ENCODE peak calls at places on chromosomes 5 and 9, in five cellular contexts. R, M, Y, Q and O are unnamed samples.

GRCh38 chr9:69899491-69899890 is 78.9 kb downstream of the CFAP95 start:
- DNase-seq in M (no peak), Y (no peak), Q (no peak), R (no peak), O (no peak)

GRCh38 chr5:150625831-150626746 is 14.4 kb upstream of the SYNPO start:
- DNase-seq in Y (no peak), M (no peak), R (no peak), Q (no peak), O (peak; percentile 58)

GRCh38 chr9:5435912-5436311 is 1.8 kb downstream of the PLGRKT start:
- DNase-seq in Q (no peak), Y (no peak), M (peak; percentile 70), R (no peak), O (no peak)

GRCh38 chr5:132770476-132771159 is 6.4 kb downstream of the SEPTIN8 start:
- DNase-seq in R (peak; percentile 37), Y (no peak), Q (no peak), M (no peak), O (no peak)

GRCh38 chr9:99259231-99259918 is 37.3 kb downstream of the SEC61B start:
- DNase-seq in R (no peak), M (no peak), Y (peak; percentile 20), Q (peak; percentile 61), O (no peak)

GRCh38 chr5:39648539-39649200 is 223.9 kb upstream of the DAB2 start:
- DNase-seq in M (peak; percentile 73), Q (peak; percentile 38), Y (peak; percentile 25), R (no peak), O (no peak)

GRCh38 chr5:148684528-148684927 is 30.2 kb upstream of the HTR4 start:
- DNase-seq in M (peak; percentile 12), R (no peak), Y (no peak), Q (no peak), O (no peak)

GRCh38 chr9:35096035-35096849 is at the start of gene PIGO:
- DNase-seq in Q (peak; percentile 95), Y (peak; percentile 64), R (peak; percentile 93), M (peak; percentile 84), O (peak; percentile 95)

GRCh38 chr5:6251579-6252102 is 126.7 kb downstream of the MED10 start:
- DNase-seq in Q (no peak), Y (no peak), R (peak; percentile 78), M (no peak), O (no peak)

GRCh38 chr9:87543251-87543650 is 45.6 kb downstream of the DAPK1 start:
- DNase-seq in R (no peak), M (peak; percentile 52), Y (peak; percentile 75), Q (no peak), O (no peak)

GRCh38 chr9:136679431-136679941 is 7.8 kb downstream of the AGPAT2 start:
- DNase-seq in Q (no peak), M (no peak), R (no peak), Y (no peak), O (no peak)

GRCh38 chr5:69001605-69002004 is 92.2 kb upstream of the SLC30A5 start:
- DNase-seq in R (no peak), Q (no peak), M (no peak), Y (no peak), O (no peak)

GRCh38 chr5:159762921-159763320 is 153.4 kb upstream of the ADRA1B start:
- DNase-seq in Y (no peak), M (no peak), Q (no peak), R (no peak), O (no peak)

GRCh38 chr5:159765034-159765433 is 151.2 kb upstream of the ADRA1B start:
- DNase-seq in Y (peak; percentile 52), R (no peak), M (no peak), Q (no peak), O (no peak)

GRCh38 chr5:159765760-159766517 is 150.3 kb upstream of the ADRA1B start:
- DNase-seq in M (no peak), R (no peak), Q (no peak), Y (no peak), O (no peak)

GRCh38 chr5:159763564-159763963 is 152.7 kb upstream of the ADRA1B start:
- DNase-seq in R (no peak), Y (no peak), M (no peak), Q (no peak), O (no peak)

DNA sequence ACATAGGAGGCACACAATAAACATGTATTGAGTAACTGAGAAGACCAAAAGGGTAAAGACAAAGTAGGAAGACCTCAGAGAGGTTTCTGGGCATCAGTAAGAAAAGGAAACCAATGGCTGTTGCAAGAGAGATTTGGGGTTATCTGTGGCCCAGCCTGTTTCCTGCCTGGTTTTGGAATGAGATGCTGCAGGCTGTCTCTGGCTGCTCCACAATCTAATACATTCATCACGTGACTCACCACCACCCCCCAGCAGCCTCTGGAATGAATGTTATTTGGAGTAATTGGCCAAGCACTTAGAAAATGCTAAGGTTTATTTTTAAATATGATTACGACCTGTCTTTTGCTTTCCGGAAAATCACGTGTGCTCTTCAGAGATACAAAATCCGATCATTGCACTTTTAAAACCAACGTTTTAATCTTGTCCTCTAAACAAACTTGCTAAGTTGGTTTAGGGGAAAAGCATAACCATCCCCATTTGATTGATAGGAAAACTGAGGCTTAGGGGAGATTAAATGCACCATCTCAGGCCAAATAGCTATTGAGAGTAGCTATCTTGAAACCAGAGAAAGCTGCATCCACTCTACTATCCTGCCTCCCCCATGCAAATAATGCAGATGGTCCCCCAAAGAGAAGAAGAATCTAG is 151.9 kb upstream of the ADRA1B start:
- DNase-seq in Y (peak; percentile 91), R (no peak), Q (no peak), M (no peak), O (no peak)
- H2AFZ ChIP-seq in Y (no peak overlapping the region), R (peak overlapping the region; percentile 45), Q (no peak overlapping the region), M (no peak overlapping the region), O (no peak overlapping the region)

GRCh38 chr9:36218411-36218901 is 27.7 kb downstream of the CLTA start:
- DNase-seq in Q (no peak), M (no peak), Y (no peak), R (no peak), O (no peak)
- H4K20me1 ChIP-seq in Q (no peaks in the 10 kb centered on the region), M (no peaks in the 10 kb centered on the region), Y (peaks cover 52% of the 10 kb centered on the region), R (peaks cover 27% of the 10 kb centered on the region), O (peaks cover 23% of the 10 kb centered on the region)

GRCh38 chr9:92592537-92592936 is 56.7 kb upstream of the ECM2 start:
- DNase-seq in M (peak; percentile 42), Y (no peak), R (no peak), Q (no peak), O (no peak)

GRCh38 chr9:92592946-92593860 is 57.4 kb upstream of the ECM2 start:
- DNase-seq in Q (no peak), R (no peak), M (no peak), Y (peak; percentile 45), O (no peak)

GRCh38 chr9:92589918-92590317 is 54.1 kb upstream of the ECM2 start:
- DNase-seq in Q (no peak), Y (no peak), R (no peak), M (no peak), O (no peak)

GRCh38 chr9:92590386-92590785 is 54.6 kb upstream of the ECM2 start:
- DNase-seq in Q (no peak), R (no peak), Y (peak; percentile 31), M (no peak), O (no peak)
- H2AFZ ChIP-seq in Q (no peak overlapping the region), R (no peak overlapping the region), Y (no peak overlapping the region), M (no peak overlapping the region), O (no peak overlapping the region)

GRCh38 chr9:132341177-132341840 is 13.5 kb downstream of the SETX start:
- DNase-seq in R (no peak), M (peak; percentile 8), Y (no peak), Q (no peak), O (no peak)
- H4K20me1 ChIP-seq in R (no peaks in the 10 kb centered on the region), M (no peaks in the 10 kb centered on the region), Y (peaks cover 34% of the 10 kb centered on the region), Q (no peaks in the 10 kb centered on the region), O (no peaks in the 10 kb centered on the region)

GRCh38 chr5:143433680-143434079 is 30.2 kb upstream of the NR3C1 start:
- DNase-seq in Y (no peak), R (no peak), M (no peak), Q (no peak), O (peak; percentile 87)

GRCh38 chr5:143435207-143435657 is 31.7 kb upstream of the NR3C1 start:
- DNase-seq in M (no peak), Q (no peak), R (no peak), Y (no peak), O (peak; percentile 97)

GRCh38 chr5:143431789-143432188 is 28.3 kb upstream of the NR3C1 start:
- DNase-seq in Y (no peak), M (no peak), Q (no peak), R (no peak), O (peak; percentile 69)

GRCh38 chr5:143434261-143435206 is 31.0 kb upstream of the NR3C1 start:
- DNase-seq in M (no peak), Y (no peak), R (no peak), Q (no peak), O (peak; percentile 92)

GRCh38 chr5:143432658-143433239 is 29.3 kb upstream of the NR3C1 start:
- DNase-seq in R (no peak), M (no peak), Y (no peak), Q (no peak), O (peak; percentile 76)
- H2AFZ ChIP-seq in R (no peak overlapping the region), M (peak overlapping the region; percentile 16), Y (no peak overlapping the region), Q (no peak overlapping the region), O (no peak overlapping the region)

DNA sequence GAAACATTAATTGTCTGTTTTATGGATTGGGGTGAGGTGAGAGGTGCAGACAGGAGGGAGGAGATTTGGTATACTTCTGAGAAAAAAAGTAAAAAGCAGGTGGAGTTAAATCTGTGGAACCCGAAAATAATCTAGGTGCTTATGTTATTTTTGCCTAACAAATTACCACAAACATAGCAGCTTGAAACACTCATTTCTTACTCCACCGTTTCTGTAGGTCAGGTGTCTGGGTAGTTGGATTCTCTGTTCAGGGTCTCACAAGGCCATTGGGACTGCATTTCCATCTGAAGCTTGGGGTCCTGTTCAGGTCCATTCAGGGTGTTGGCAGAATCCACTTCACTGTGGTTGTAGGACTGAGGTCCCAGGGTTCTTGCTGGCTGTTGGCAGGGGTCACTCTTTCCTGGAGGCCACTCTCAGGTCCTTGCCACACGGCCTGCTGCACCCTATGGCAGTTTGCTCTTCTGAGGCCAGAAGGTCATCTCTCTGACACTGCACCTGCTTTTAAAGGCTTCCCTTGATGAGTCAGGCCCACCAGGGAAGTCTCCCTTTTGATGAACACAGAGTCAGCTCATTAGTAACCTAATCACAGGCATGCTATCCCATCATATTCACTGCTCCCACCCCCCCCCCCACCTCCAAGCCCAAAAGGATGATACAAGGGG is 82.2 kb downstream of the TRIO start:
- DNase-seq in M (no peak), Y (no peak), R (no peak), Q (no peak), O (no peak)
- H4K20me1 ChIP-seq in M (no peaks in the 10 kb centered on the region), Y (peaks cover 93% of the 10 kb centered on the region), R (peaks cover 91% of the 10 kb centered on the region), Q (no peaks in the 10 kb centered on the region), O (no peaks in the 10 kb centered on the region)

DNA sequence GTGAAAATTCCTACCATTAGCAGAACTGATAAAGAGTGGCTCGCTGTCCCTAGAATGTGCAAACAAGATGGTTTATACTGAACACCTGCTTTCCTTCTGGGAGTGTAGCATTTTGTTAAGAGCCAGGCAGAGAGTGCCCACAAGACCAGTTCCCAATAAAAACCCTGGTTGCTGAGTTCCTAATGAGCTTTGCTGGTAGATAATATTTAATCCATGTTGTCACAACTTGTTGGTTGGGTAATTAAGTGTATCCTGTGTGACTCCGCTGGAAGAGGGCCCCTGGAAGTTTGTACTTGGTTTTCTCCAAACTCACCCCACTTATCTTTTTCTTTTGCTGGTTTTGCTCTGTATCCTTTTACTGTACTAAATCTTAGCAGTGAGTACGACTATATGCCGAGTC is 39.6 kb upstream of the GOLGA1 start:
- DNase-seq in Q (no peak), R (no peak), Y (no peak), M (no peak), O (no peak)
- H2AFZ ChIP-seq in Q (no peak overlapping the region), R (no peak overlapping the region), Y (no peak overlapping the region), M (no peak overlapping the region), O (no peak overlapping the region)

GRCh38 chr9:17433526-17433925 is 145.3 kb upstream of the SH3GL2 start:
- DNase-seq in Y (no peak), R (no peak), Q (no peak), M (no peak), O (no peak)
- H4K20me1 ChIP-seq in Y (no peaks in the 10 kb centered on the region), R (no peaks in the 10 kb centered on the region), Q (no peaks in the 10 kb centered on the region), M (no peaks in the 10 kb centered on the region), O (no peaks in the 10 kb centered on the region)

GRCh38 chr9:115913666-115914065 is 239.9 kb upstream of the PAPPA start:
- DNase-seq in M (no peak), Q (no peak), R (no peak), Y (peak; percentile 52), O (no peak)
- H2AFZ ChIP-seq in M (no peak overlapping the region), Q (no peak overlapping the region), R (no peak overlapping the region), Y (no peak overlapping the region), O (no peak overlapping the region)